ENCODE peak calls at places on chromosomes 6 and 20, in ten cellular contexts. R is iPS-NIHi11, M is endothelial cell of umbilical vein, Q is ELF-1, I is endothelial cell, L is caudate nucleus, H is Kasumi-1, P is kidney glomerular epithelial cell, E is memory B cell, N is HEK293T. Z is an unnamed sample.
A peak's percentile ranks its signal among the peaks of the same experiment; 100 is the strongest.

GRCh38 chr6:53326372-53327016 is 22.3 kb downstream of the ELOVL5 start:
- DNase-seq in R (peak; percentile 30), M (peak; percentile 57), Q (peak; percentile 90), I (no peak), L (peak; percentile 55), H (no peak), P (peak; percentile 92), E (no peak), N (no peak), Z (no peak)

GRCh38 chr6:118813795-118814194 is 80.2 kb upstream of the ASF1A start:
- DNase-seq in R (no peak), M (no peak), Q (no peak), I (no peak), L (no peak), H (no peak), P (no peak), E (no peak), N (no peak), Z (no peak)

GRCh38 chr6:98769546-98769945 is 64.8 kb upstream of the POU3F2 start:
- DNase-seq in R (peak; percentile 38), M (no peak), Q (peak; percentile 14), I (peak; percentile 42), L (no peak), H (no peak), P (peak; percentile 31), E (no peak), N (peak; percentile 48), Z (no peak)

GRCh38 chr20:57211949-57212889 is 54.2 kb downstream of the BMP7 start:
- DNase-seq in R (peak; percentile 81), M (no peak), Q (peak; percentile 87), I (peak; percentile 31), L (no peak), H (no peak), P (peak; percentile 91), E (no peak), N (peak; percentile 34), Z (no peak)

GRCh38 chr20:61696181-61696735 is 369.4 kb downstream of the TAF4 start:
- DNase-seq in R (no peak), M (no peak), Q (no peak), I (no peak), L (no peak), H (no peak), P (no peak), E (no peak), N (no peak), Z (no peak)

GRCh38 chr6:129631070-129631469 is 78.9 kb downstream of the ARHGAP18 start:
- DNase-seq in R (no peak), M (no peak), Q (no peak), I (no peak), L (no peak), H (no peak), P (no peak), E (no peak), N (no peak), Z (no peak)

GRCh38 chr6:43942011-43942442 is 172.0 kb downstream of the VEGFA start:
- DNase-seq in R (no peak), M (no peak), Q (no peak), I (no peak), L (no peak), H (no peak), P (no peak), E (no peak), N (no peak), Z (no peak)

GRCh38 chr20:32902456-32903420 is 44.0 kb downstream of the EFCAB8 start:
- DNase-seq in R (peak; percentile 81), M (peak; percentile 32), Q (peak; percentile 53), I (peak; percentile 58), L (peak; percentile 43), H (peak; percentile 62), P (no peak), E (peak; percentile 69), N (peak; percentile 70), Z (peak; percentile 51)

GRCh38 chr20:61865353-61865752 is 200.3 kb downstream of the TAF4 start:
- DNase-seq in R (no peak), M (no peak), Q (no peak), I (no peak), L (no peak), H (no peak), P (no peak), E (no peak), N (no peak), Z (no peak)

GRCh38 chr6:1390071-1390804 is 862 bp downstream of the FOXF2 start:
- DNase-seq in R (no peak), M (peak; percentile 18), Q (peak; percentile 61), I (peak; percentile 47), L (no peak), H (no peak), P (no peak), E (no peak), N (no peak), Z (no peak)

GRCh38 chr6:139925894-139926641 is 551.6 kb upstream of the CITED2 start:
- DNase-seq in R (no peak), M (no peak), Q (no peak), I (no peak), L (no peak), H (no peak), P (no peak), E (no peak), N (no peak), Z (no peak)

GRCh38 chr6:142537612-142538478 is 236.0 kb downstream of the ADGRG6 start:
- DNase-seq in R (peak; percentile 10), M (peak; percentile 18), Q (peak; percentile 40), I (no peak), L (no peak), H (no peak), P (peak; percentile 4), E (no peak), N (peak; percentile 48), Z (no peak)

GRCh38 chr6:118216751-118217150 is 309.7 kb downstream of the SLC35F1 start:
- DNase-seq in R (no peak), M (no peak), Q (peak; percentile 13), I (no peak), L (no peak), H (no peak), P (no peak), E (no peak), N (no peak), Z (no peak)

GRCh38 chr6:167550936-167551633 is 226.2 kb downstream of the TTLL2 start:
- DNase-seq in R (no peak), M (peak; percentile 23), Q (no peak), I (no peak), L (peak; percentile 5), H (no peak), P (no peak), E (no peak), N (no peak), Z (peak; percentile 76)

GRCh38 chr6:13765570-13765969 is 48.8 kb downstream of the MCUR1 start:
- DNase-seq in R (no peak), M (no peak), Q (no peak), I (no peak), L (no peak), H (no peak), P (no peak), E (no peak), N (no peak), Z (no peak)

GRCh38 chr6:133705071-133705470 is 183.8 kb upstream of the TCF21 start:
- DNase-seq in R (no peak), M (no peak), Q (no peak), I (no peak), L (no peak), H (no peak), P (no peak), E (no peak), N (no peak), Z (no peak)

GRCh38 chr6:152680879-152681517 is 16.7 kb upstream of the MYCT1 start:
- DNase-seq in R (no peak), M (no peak), Q (peak; percentile 45), I (no peak), L (no peak), H (no peak), P (no peak), E (no peak), N (no peak), Z (no peak)

Z was measured in lung.